ENCODE peak calls at places on chromosomes 13 and 19, in nine cellular contexts. One of them, this sample, is unnamed.

GRCh38 chr19:31500921-31501320 is 151.7 kb upstream of the TSHZ3 start:
- DNase-seq in body of pancreas: no peak
- DNase-seq in Peyer's patch: no peak
- DNase-seq in kidney epithelial cell: no peak
- DNase-seq in colonic mucosa: no peak
- DNase-seq in ascending aorta: peak; percentile 31
- DNase-seq in brain microvascular endothelial cell: no peak
- DNase-seq in K562: no peak
- DNase-seq in SK-N-SH: no peak
- DNase-seq in this sample: no peak

GRCh38 chr19:10339380-10339960 is at the start of gene ICAM3:
- DNase-seq in kidney epithelial cell: no peak
- DNase-seq in body of pancreas: peak; percentile 24
- DNase-seq in colonic mucosa: peak; percentile 33
- DNase-seq in K562: no peak
- DNase-seq in ascending aorta: no peak
- DNase-seq in SK-N-SH: no peak
- DNase-seq in Peyer's patch: peak; percentile 73
- DNase-seq in brain microvascular endothelial cell: no peak
- DNase-seq in this sample: no peak

GRCh38 chr19:35856546-35857149 is at the start of gene KIRREL2:
- DNase-seq in body of pancreas: peak; percentile 56
- DNase-seq in SK-N-SH: peak; percentile 90
- DNase-seq in ascending aorta: no peak
- DNase-seq in brain microvascular endothelial cell: no peak
- DNase-seq in kidney epithelial cell: no peak
- DNase-seq in colonic mucosa: no peak
- DNase-seq in K562: no peak
- DNase-seq in Peyer's patch: no peak
- DNase-seq in this sample: no peak

GRCh38 chr19:7977723-7978040 is 27.8 kb downstream of the ELAVL1 start:
- DNase-seq in SK-N-SH: no peak
- DNase-seq in body of pancreas: no peak
- DNase-seq in ascending aorta: no peak
- DNase-seq in Peyer's patch: no peak
- DNase-seq in kidney epithelial cell: no peak
- DNase-seq in K562: no peak
- DNase-seq in brain microvascular endothelial cell: no peak
- DNase-seq in colonic mucosa: no peak
- DNase-seq in this sample: no peak

GRCh38 chr13:64672751-64673150 is 2557.4 kb downstream of the PCDH9 start:
- DNase-seq in kidney epithelial cell: no peak
- DNase-seq in brain microvascular endothelial cell: no peak
- DNase-seq in colonic mucosa: no peak
- DNase-seq in K562: no peak
- DNase-seq in body of pancreas: no peak
- DNase-seq in ascending aorta: no peak
- DNase-seq in Peyer's patch: no peak
- DNase-seq in SK-N-SH: no peak
- DNase-seq in this sample: peak; percentile 81

GRCh38 chr19:35347171-35347929 is at the start of gene FFAR1:
- DNase-seq in brain microvascular endothelial cell: no peak
- DNase-seq in K562: no peak
- DNase-seq in ascending aorta: peak; percentile 68
- DNase-seq in colonic mucosa: no peak
- DNase-seq in kidney epithelial cell: no peak
- DNase-seq in body of pancreas: peak; percentile 68
- DNase-seq in Peyer's patch: peak; percentile 69
- DNase-seq in SK-N-SH: no peak
- DNase-seq in this sample: no peak

GRCh38 chr13:112814905-112815585 is 125.2 kb downstream of the ATP11A start:
- DNase-seq in body of pancreas: no peak
- DNase-seq in kidney epithelial cell: no peak
- DNase-seq in Peyer's patch: no peak
- DNase-seq in SK-N-SH: no peak
- DNase-seq in colonic mucosa: no peak
- DNase-seq in brain microvascular endothelial cell: peak; percentile 12
- DNase-seq in K562: no peak
- DNase-seq in ascending aorta: no peak
- DNase-seq in this sample: peak; percentile 8

GRCh38 chr19:58480481-58480830 is 4.3 kb downstream of the ZNF446 start:
- DNase-seq in colonic mucosa: no peak
- DNase-seq in K562: no peak
- DNase-seq in body of pancreas: no peak
- DNase-seq in kidney epithelial cell: no peak
- DNase-seq in ascending aorta: no peak
- DNase-seq in SK-N-SH: no peak
- DNase-seq in Peyer's patch: no peak
- DNase-seq in brain microvascular endothelial cell: no peak
- DNase-seq in this sample: no peak

GRCh38 chr13:106156468-106156867 is 379.0 kb downstream of the EFNB2 start:
- DNase-seq in colonic mucosa: no peak
- DNase-seq in SK-N-SH: no peak
- DNase-seq in kidney epithelial cell: peak; percentile 99
- DNase-seq in K562: no peak
- DNase-seq in ascending aorta: peak; percentile 62
- DNase-seq in Peyer's patch: no peak
- DNase-seq in brain microvascular endothelial cell: peak; percentile 97
- DNase-seq in body of pancreas: no peak
- DNase-seq in this sample: peak; percentile 100

GRCh38 chr19:16412596-16413355 is 59.0 kb downstream of the EPS15L1 start:
- DNase-seq in kidney epithelial cell: no peak
- DNase-seq in body of pancreas: no peak
- DNase-seq in SK-N-SH: no peak
- DNase-seq in ascending aorta: no peak
- DNase-seq in K562: no peak
- DNase-seq in Peyer's patch: no peak
- DNase-seq in colonic mucosa: no peak
- DNase-seq in brain microvascular endothelial cell: no peak
- DNase-seq in this sample: no peak

GRCh38 chr19:40781140-40781539 is 3.1 kb downstream of the RAB4B start:
- DNase-seq in kidney epithelial cell: no peak
- DNase-seq in K562: no peak
- DNase-seq in body of pancreas: no peak
- DNase-seq in brain microvascular endothelial cell: no peak
- DNase-seq in colonic mucosa: no peak
- DNase-seq in SK-N-SH: no peak
- DNase-seq in ascending aorta: no peak
- DNase-seq in Peyer's patch: no peak
- DNase-seq in this sample: no peak

GRCh38 chr19:45402469-45403070 is 2.3 kb downstream of the PPP1R13L start:
- DNase-seq in body of pancreas: peak; percentile 69
- DNase-seq in K562: peak; percentile 75
- DNase-seq in kidney epithelial cell: no peak
- DNase-seq in brain microvascular endothelial cell: peak; percentile 14
- DNase-seq in Peyer's patch: peak; percentile 20
- DNase-seq in SK-N-SH: peak; percentile 62
- DNase-seq in colonic mucosa: peak; percentile 72
- DNase-seq in ascending aorta: no peak
- DNase-seq in this sample: peak; percentile 70

GRCh38 chr19:55486971-55487883 is 1.0 kb upstream of the SSC5D start:
- DNase-seq in colonic mucosa: peak; percentile 67
- DNase-seq in K562: peak; percentile 74
- DNase-seq in kidney epithelial cell: peak; percentile 85
- DNase-seq in ascending aorta: peak; percentile 88
- DNase-seq in Peyer's patch: no peak
- DNase-seq in SK-N-SH: peak; percentile 72
- DNase-seq in body of pancreas: no peak
- DNase-seq in brain microvascular endothelial cell: peak; percentile 88
- DNase-seq in this sample: peak; percentile 66

GRCh38 chr19:12789098-12789903 is 2.0 kb upstream of the JUNB start:
- DNase-seq in ascending aorta: no peak
- DNase-seq in SK-N-SH: no peak
- DNase-seq in body of pancreas: no peak
- DNase-seq in kidney epithelial cell: no peak
- DNase-seq in colonic mucosa: peak; percentile 84
- DNase-seq in Peyer's patch: no peak
- DNase-seq in K562: peak; percentile 50
- DNase-seq in brain microvascular endothelial cell: no peak
- DNase-seq in this sample: no peak

GRCh38 chr13:31930901-31931522 is 100.6 kb upstream of the FRY start:
- DNase-seq in brain microvascular endothelial cell: no peak
- DNase-seq in kidney epithelial cell: no peak
- DNase-seq in body of pancreas: peak; percentile 20
- DNase-seq in ascending aorta: no peak
- DNase-seq in K562: no peak
- DNase-seq in Peyer's patch: no peak
- DNase-seq in colonic mucosa: no peak
- DNase-seq in SK-N-SH: no peak
- DNase-seq in this sample: peak; percentile 72

DNA sequence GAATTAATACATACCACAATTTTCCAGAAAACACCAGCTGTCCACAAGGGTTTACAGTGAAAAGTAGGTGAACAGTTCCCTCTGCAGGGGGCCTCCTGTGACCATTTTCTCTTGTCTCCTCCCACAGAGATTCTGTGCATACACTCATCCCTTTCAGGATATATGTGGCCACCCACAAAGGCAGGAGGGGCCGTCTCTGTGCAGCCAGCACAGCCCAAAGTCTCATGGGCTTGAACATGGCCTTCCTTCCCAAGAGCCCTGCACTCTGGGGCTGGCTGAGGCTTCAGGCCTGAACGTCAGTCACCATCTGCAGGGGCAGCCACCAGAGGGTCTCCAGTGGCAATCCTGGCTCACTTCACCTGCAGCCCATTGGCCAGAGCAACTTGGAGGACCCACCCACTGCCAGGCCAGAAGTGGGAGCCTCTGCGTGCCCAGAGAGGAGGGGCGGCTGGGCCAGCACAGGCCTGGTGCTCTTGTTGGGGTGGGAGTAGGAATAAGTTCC is 25.2 kb downstream of the TMEM161A start:
- DNase-seq in SK-N-SH: peak; percentile 62
- DNase-seq in K562: peak; percentile 72
- DNase-seq in brain microvascular endothelial cell: peak; percentile 56
- DNase-seq in body of pancreas: no peak
- DNase-seq in colonic mucosa: no peak
- DNase-seq in ascending aorta: no peak
- DNase-seq in Peyer's patch: no peak
- DNase-seq in kidney epithelial cell: no peak
- DNase-seq in this sample: no peak
- TF ChIP-seq CTCF in SK-N-SH: peak; percentile 27
- TF ChIP-seq CTCF in K562: peak; percentile 54
- TF ChIP-seq CTCF in brain microvascular endothelial cell: no peak
- TF ChIP-seq CTCF in body of pancreas: no peak
- TF ChIP-seq CTCF in colonic mucosa: no peak
- TF ChIP-seq CTCF in ascending aorta: no peak
- TF ChIP-seq CTCF in Peyer's patch: no peak
- TF ChIP-seq CTCF in kidney epithelial cell: peak; percentile 19
- TF ChIP-seq CTCF in this sample: no peak

GRCh38 chr13:100339411-100339935 is 249.1 kb downstream of the GGACT start:
- DNase-seq in Peyer's patch: no peak
- DNase-seq in brain microvascular endothelial cell: no peak
- DNase-seq in K562: no peak
- DNase-seq in colonic mucosa: no peak
- DNase-seq in body of pancreas: no peak
- DNase-seq in ascending aorta: no peak
- DNase-seq in SK-N-SH: no peak
- DNase-seq in kidney epithelial cell: no peak
- DNase-seq in this sample: no peak
- H3K36me3 ChIP-seq in Peyer's patch: no peaks in the 10 kb centered on the region
- H3K36me3 ChIP-seq in brain microvascular endothelial cell: no peaks in the 10 kb centered on the region
- H3K36me3 ChIP-seq in K562: no peaks in the 10 kb centered on the region
- H3K36me3 ChIP-seq in colonic mucosa: no peaks in the 10 kb centered on the region
- H3K36me3 ChIP-seq in body of pancreas: no peaks in the 10 kb centered on the region
- H3K36me3 ChIP-seq in ascending aorta: peaks cover 10% of the 10 kb centered on the region
- H3K36me3 ChIP-seq in SK-N-SH: peaks cover 29% of the 10 kb centered on the region
- H3K36me3 ChIP-seq in kidney epithelial cell: no peaks in the 10 kb centered on the region
- H3K36me3 ChIP-seq in this sample: no peaks in the 10 kb centered on the region

GRCh38 chr19:1524206-1524971 is 512 bp downstream of the PLK5 start:
- DNase-seq in ascending aorta: no peak
- DNase-seq in brain microvascular endothelial cell: no peak
- DNase-seq in colonic mucosa: no peak
- DNase-seq in K562: peak; percentile 14
- DNase-seq in SK-N-SH: no peak
- DNase-seq in Peyer's patch: no peak
- DNase-seq in kidney epithelial cell: no peak
- DNase-seq in body of pancreas: no peak
- DNase-seq in this sample: no peak

GRCh38 chr19:1524972-1525325 is 1.1 kb downstream of the PLK5 start:
- DNase-seq in Peyer's patch: no peak
- DNase-seq in body of pancreas: no peak
- DNase-seq in K562: no peak
- DNase-seq in brain microvascular endothelial cell: no peak
- DNase-seq in ascending aorta: no peak
- DNase-seq in kidney epithelial cell: no peak
- DNase-seq in colonic mucosa: no peak
- DNase-seq in SK-N-SH: no peak
- DNase-seq in this sample: no peak

GRCh38 chr19:1522838-1523237 is 1.0 kb upstream of the PLK5 start:
- DNase-seq in SK-N-SH: no peak
- DNase-seq in brain microvascular endothelial cell: no peak
- DNase-seq in Peyer's patch: no peak
- DNase-seq in body of pancreas: no peak
- DNase-seq in kidney epithelial cell: no peak
- DNase-seq in ascending aorta: no peak
- DNase-seq in K562: no peak
- DNase-seq in colonic mucosa: no peak
- DNase-seq in this sample: no peak

GRCh38 chr19:1522061-1522460 is 1.8 kb upstream of the PLK5 start:
- DNase-seq in body of pancreas: no peak
- DNase-seq in K562: no peak
- DNase-seq in SK-N-SH: no peak
- DNase-seq in brain microvascular endothelial cell: no peak
- DNase-seq in Peyer's patch: no peak
- DNase-seq in colonic mucosa: no peak
- DNase-seq in ascending aorta: no peak
- DNase-seq in kidney epithelial cell: no peak
- DNase-seq in this sample: no peak

GRCh38 chr19:1523412-1524205 is at the start of gene PLK5:
- DNase-seq in body of pancreas: no peak
- DNase-seq in SK-N-SH: peak; percentile 69
- DNase-seq in ascending aorta: no peak
- DNase-seq in colonic mucosa: no peak
- DNase-seq in kidney epithelial cell: no peak
- DNase-seq in Peyer's patch: no peak
- DNase-seq in brain microvascular endothelial cell: no peak
- DNase-seq in K562: peak; percentile 21
- DNase-seq in this sample: no peak
- H3K4me3 ChIP-seq in body of pancreas: no peak within 1 kb of the TSS
- H3K4me3 ChIP-seq in SK-N-SH: no peak within 1 kb of the TSS
- H3K4me3 ChIP-seq in ascending aorta: peak within 1 kb of the TSS; percentile 42
- H3K4me3 ChIP-seq in colonic mucosa: no peak within 1 kb of the TSS
- H3K4me3 ChIP-seq in kidney epithelial cell: no peak within 1 kb of the TSS
- H3K4me3 ChIP-seq in Peyer's patch: peak within 1 kb of the TSS; percentile 34
- H3K4me3 ChIP-seq in brain microvascular endothelial cell: no peak within 1 kb of the TSS
- H3K4me3 ChIP-seq in K562: peak within 1 kb of the TSS; percentile 24
- H3K4me3 ChIP-seq in this sample: no peak within 1 kb of the TSS

GRCh38 chr19:18999896-19000620 is 33.3 kb downstream of the SUGP2 start:
- DNase-seq in body of pancreas: no peak
- DNase-seq in colonic mucosa: no peak
- DNase-seq in ascending aorta: no peak
- DNase-seq in kidney epithelial cell: no peak
- DNase-seq in K562: no peak
- DNase-seq in Peyer's patch: no peak
- DNase-seq in brain microvascular endothelial cell: no peak
- DNase-seq in SK-N-SH: peak; percentile 47
- DNase-seq in this sample: no peak
- TF ChIP-seq CTCF in body of pancreas: no peak
- TF ChIP-seq CTCF in colonic mucosa: no peak
- TF ChIP-seq CTCF in ascending aorta: no peak
- TF ChIP-seq CTCF in kidney epithelial cell: peak; percentile 46
- TF ChIP-seq CTCF in K562: peak; percentile 43
- TF ChIP-seq CTCF in Peyer's patch: no peak
- TF ChIP-seq CTCF in brain microvascular endothelial cell: peak; percentile 54
- TF ChIP-seq CTCF in SK-N-SH: peak; percentile 34
- TF ChIP-seq CTCF in this sample: peak; percentile 42